ENCODE peak calls at places on chromosomes 1 and 21, in four cellular contexts. B is CD8-positive, alpha-beta memory T cell; N is brain microvascular endothelial cell; D is sigmoid colon. I is an unnamed sample.

GRCh38 chr1:161161652-161162051 is 2.4 kb downstream of the USP21 start:
- DNase-seq in N (no peak), D (no peak), B (no peak), I (no peak)

GRCh38 chr21:35191754-35192153 is 142.7 kb upstream of the RUNX1 start:
- DNase-seq in N (no peak), B (no peak), D (no peak), I (no peak)

GRCh38 chr1:110011527-110012041 is 22.8 kb upstream of the STRIP1 start:
- DNase-seq in B (no peak), N (peak; percentile 48), D (no peak), I (peak; percentile 72)

GRCh38 chr21:36584980-36585940 is 105.3 kb upstream of the CLDN14 start:
- DNase-seq in B (no peak), D (no peak), N (no peak), I (no peak)

GRCh38 chr1:145982010-145982723 is 14.2 kb downstream of the TXNIP start:
- DNase-seq in N (no peak), D (peak; percentile 58), B (no peak), I (no peak)

GRCh38 chr1:202283991-202284390 is 57.7 kb downstream of the UBE2T start:
- DNase-seq in B (no peak), D (no peak), N (peak; percentile 39), I (peak; percentile 68)

GRCh38 chr1:176205322-176205914 is 1.7 kb downstream of the COP1 start:
- DNase-seq in N (no peak), D (no peak), B (no peak), I (peak; percentile 16)

GRCh38 chr1:231724876-231725647 is 98.5 kb downstream of the DISC1 start:
- DNase-seq in D (no peak), N (peak; percentile 35), B (no peak), I (peak; percentile 47)

GRCh38 chr1:92877792-92878191 is 46.0 kb downstream of the RPL5 start:
- DNase-seq in D (no peak), N (peak; percentile 5), B (no peak), I (no peak)

GRCh38 chr1:234916840-234917239 is 211.8 kb downstream of the TOMM20 start:
- DNase-seq in N (no peak), B (no peak), D (no peak), I (no peak)

GRCh38 chr1:182279724-182280506 is 111.7 kb downstream of the GLUL start:
- DNase-seq in B (no peak), N (no peak), D (peak; percentile 73), I (no peak)

GRCh38 chr1:46300673-46301405 is 2.6 kb downstream of the LRRC41 start:
- DNase-seq in D (peak; percentile 73), N (no peak), B (no peak), I (peak; percentile 48)

GRCh38 chr1:214476958-214477870 is 74.2 kb downstream of the PTPN14 start:
- DNase-seq in N (peak; percentile 93), B (no peak), D (no peak), I (peak; percentile 95)

GRCh38 chr1:183600136-183600535 is 9.9 kb upstream of the NCF2 start:
- DNase-seq in D (no peak), N (peak; percentile 84), B (no peak), I (peak; percentile 70)

GRCh38 chr1:34286547-34286946 is 109.8 kb downstream of the C1orf94 start:
- DNase-seq in B (no peak), N (no peak), D (no peak), I (no peak)

GRCh38 chr1:109979489-109980091 is 5.0 kb upstream of the AHCYL1 start:
- DNase-seq in B (no peak), N (peak; percentile 40), D (no peak), I (peak; percentile 20)

GRCh38 chr1:39086386-39087108 is 60.4 kb downstream of the NDUFS5 start:
- DNase-seq in N (peak; percentile 5), D (no peak), B (no peak), I (no peak)

GRCh38 chr1:92484171-92484471 is 2.6 kb downstream of the GFI1 start:
- DNase-seq in D (no peak), N (no peak), B (no peak), I (no peak)

GRCh38 chr1:10727703-10728348 is 68.6 kb downstream of the CASZ1 start:
- DNase-seq in D (peak; percentile 86), N (no peak), B (no peak), I (no peak)

GRCh38 chr21:34688145-34688544 is 19.4 kb downstream of the CLIC6 start:
- DNase-seq in N (peak; percentile 36), D (no peak), B (no peak), I (peak; percentile 52)

GRCh38 chr1:192904438-192904895 is 95.6 kb downstream of the RGS2 start:
- DNase-seq in B (no peak), D (no peak), N (peak; percentile 90), I (peak; percentile 91)

GRCh38 chr1:31548899-31549806 is 27.2 kb upstream of the TINAGL1 start:
- DNase-seq in D (peak; percentile 86), B (peak; percentile 75), N (peak; percentile 92), I (peak; percentile 81)

GRCh38 chr1:65630855-65631254 is 161.8 kb upstream of the PDE4B start:
- DNase-seq in B (no peak), N (peak; percentile 64), D (no peak), I (peak; percentile 51)

GRCh38 chr1:62140666-62141065 is 54.0 kb upstream of the L1TD1 start:
- DNase-seq in N (no peak), B (no peak), D (no peak), I (no peak)

GRCh38 chr1:238950786-238951185 is 435.6 kb upstream of the CHRM3 start:
- DNase-seq in B (no peak), N (no peak), D (no peak), I (peak; percentile 15)

GRCh38 chr21:39209334-39209688 is 26.1 kb upstream of the PSMG1 start:
- DNase-seq in N (no peak), B (no peak), D (no peak), I (no peak)

GRCh38 chr21:39208624-39209333 is 25.5 kb upstream of the PSMG1 start:
- DNase-seq in B (no peak), D (no peak), N (no peak), I (no peak)

GRCh38 chr21:39204134-39204533 is 20.9 kb upstream of the PSMG1 start:
- DNase-seq in N (no peak), D (no peak), B (no peak), I (no peak)
- H3K4me3 ChIP-seq in N (no peak overlapping the region), D (no peak overlapping the region), B (no peak overlapping the region), I (no peak overlapping the region)

GRCh38 chr1:155892801-155893200 is 18.3 kb downstream of the RIT1 start:
- DNase-seq in B (no peak), D (no peak), N (peak; percentile 65), I (peak; percentile 73)
- H3K4me3 ChIP-seq in B (no peak overlapping the region), D (no peak overlapping the region), N (no peak overlapping the region), I (no peak overlapping the region)

GRCh38 chr21:41761211-41762181 is 5.4 kb downstream of the RIPK4 start:
- DNase-seq in D (peak; percentile 75), B (no peak), N (no peak), I (peak; percentile 13)
- H3K4me3 ChIP-seq in D (no peak overlapping the region), B (no peak overlapping the region), N (peak overlapping the region; percentile 20), I (no peak overlapping the region)

GRCh38 chr1:248752981-248753525 is 2.5 kb downstream of the LYPD8 start:
- DNase-seq in N (no peak), D (no peak), B (no peak), I (no peak)
- H3K4me3 ChIP-seq in N (no peak overlapping the region), D (no peak overlapping the region), B (no peak overlapping the region), I (no peak overlapping the region)

GRCh38 chr1:229758101-229759036 is 132.3 kb downstream of the URB2 start:
- DNase-seq in B (no peak), N (no peak), D (no peak), I (peak; percentile 31)
- H3K4me3 ChIP-seq in B (no peak overlapping the region), N (no peak overlapping the region), D (no peak overlapping the region), I (no peak overlapping the region)

GRCh38 chr1:153545067-153546055 is at the start of gene S100A4:
- DNase-seq in N (peak; percentile 72), B (peak; percentile 56), D (peak; percentile 97), I (peak; percentile 95)
- H3K4me3 ChIP-seq in N (no peak within 1 kb of the TSS), B (peak within 1 kb of the TSS; percentile 88), D (peak within 1 kb of the TSS; percentile 34), I (no peak within 1 kb of the TSS)

GRCh38 chr1:1216770-1217620 is 3.0 kb upstream of the TNFRSF4 start:
- DNase-seq in D (no peak), B (no peak), N (no peak), I (no peak)
- H3K4me3 ChIP-seq in D (no peak overlapping the region), B (no peak overlapping the region), N (no peak overlapping the region), I (no peak overlapping the region)

DNA sequence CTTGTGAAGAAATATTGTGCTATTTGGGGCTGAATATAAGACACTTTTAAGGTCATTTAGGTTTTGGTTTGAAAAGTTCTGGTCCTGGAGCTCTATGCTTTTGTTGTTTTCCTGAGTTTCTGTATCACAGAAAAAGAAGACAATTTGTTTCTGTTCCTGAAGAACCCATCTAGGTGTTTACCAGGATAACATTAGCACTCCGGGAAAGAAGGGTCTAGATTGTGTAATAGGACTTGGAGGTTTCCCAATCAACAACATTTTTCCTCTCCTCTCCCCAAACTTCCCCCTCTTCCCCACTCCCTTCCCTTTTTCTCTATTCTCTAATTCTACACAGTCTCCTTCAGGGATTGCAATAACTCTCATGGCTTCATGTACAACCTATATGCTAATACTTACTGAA is 78.7 kb downstream of the PTPRC start:
- DNase-seq in B (no peak), N (no peak), D (no peak), I (no peak)
- H3K4me3 ChIP-seq in B (no peak overlapping the region), N (no peak overlapping the region), D (no peak overlapping the region), I (no peak overlapping the region)

DNA sequence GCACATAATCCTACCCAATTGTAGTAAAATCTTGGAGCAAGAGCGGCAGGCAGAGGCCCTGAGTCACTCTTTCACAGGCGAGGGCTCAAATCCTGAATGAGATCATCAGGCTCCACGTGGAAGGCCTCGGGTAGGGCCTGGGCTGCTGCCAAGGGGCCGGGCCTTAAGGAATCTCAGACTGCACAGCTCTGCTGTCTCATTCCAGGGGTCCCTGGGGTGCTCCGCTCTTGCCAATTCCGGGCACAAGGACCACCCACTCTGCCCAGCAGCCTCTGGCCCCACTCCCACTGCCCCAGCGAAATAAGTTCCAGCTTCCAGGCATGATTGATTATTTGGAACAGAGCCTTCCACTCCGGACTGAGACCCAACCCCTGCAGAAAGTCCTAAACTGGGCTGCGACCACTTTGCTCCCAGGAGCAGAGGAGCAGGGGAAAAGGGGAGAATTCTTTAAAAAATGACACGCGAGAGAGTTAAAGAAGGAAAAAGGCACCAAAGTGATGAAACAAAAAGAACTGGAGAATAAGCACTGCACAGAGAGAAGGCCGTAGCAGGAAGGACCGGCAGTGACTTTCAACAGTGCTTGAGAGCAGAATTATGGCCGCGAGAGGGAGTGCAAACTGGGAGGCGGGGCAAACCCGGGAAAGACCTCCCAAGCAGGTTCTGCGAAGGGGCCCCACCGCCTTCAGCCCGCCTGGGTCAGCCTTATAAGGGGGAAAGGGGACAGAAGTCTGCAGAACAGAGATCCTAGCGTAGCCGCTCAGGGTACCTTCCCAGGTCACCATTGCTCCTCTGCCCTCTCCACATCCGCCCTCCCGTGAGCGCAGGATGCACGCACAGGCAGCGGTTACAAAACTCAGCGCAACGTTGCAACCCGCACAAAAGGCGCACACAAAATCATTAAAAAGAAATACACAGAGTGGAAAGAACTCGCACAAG is 2.0 kb downstream of the ADAMTS1 start:
- DNase-seq in D (peak; percentile 97), B (no peak), N (peak; percentile 96), I (peak; percentile 97)
- H3K4me3 ChIP-seq in D (peak overlapping the region; percentile 62), B (peak overlapping the region; percentile 31), N (peak overlapping the region; percentile 87), I (peak overlapping the region; percentile 75)

I was measured in astrocyte of the spinal cord.